ENCODE peak calls at places on chromosomes 11 and 22, in five cellular contexts. T is astrocyte, U is transverse colon, L is upper lobe of right lung, J is tibial nerve. Y is an unnamed sample. For H3K4me1 and H3K27me3, the result is how much of the 10 kb centered on the place peaks cover.

GRCh38 chr11:72239296-72239848 is 4.6 kb downstream of the PHOX2A start:
- DNase-seq in U (peak), J (no peak), T (peak), L (peak), Y (peak)

GRCh38 chr11:2699531-2700414 is at the start of gene KCNQ1OT1:
- DNase-seq in U (peak), J (peak), T (peak), L (peak), Y (peak)

GRCh38 chr11:32374261-32374711 is 61.1 kb downstream of the WT1 start:
- DNase-seq in T (no peak), L (no peak), J (no peak), U (peak), Y (no peak)

GRCh38 chr11:8250446-8250845 is 13.2 kb downstream of the LMO1 start:
- DNase-seq in J (no peak), T (no peak), U (no peak), L (peak), Y (no peak)

GRCh38 chr11:61513143-61513740 is 4.7 kb downstream of the LRRC10B start:
- DNase-seq in L (no peak), J (no peak), T (no peak), U (no peak), Y (no peak)

GRCh38 chr11:74322667-74323066 is 11.2 kb upstream of the P4HA3 start:
- DNase-seq in L (no peak), T (peak), J (peak), U (no peak), Y (peak)

GRCh38 chr22:49599039-49599438 is 228.6 kb downstream of the BRD1 start:
- DNase-seq in T (no peak), U (peak), L (peak), J (no peak), Y (no peak)

GRCh38 chr22:49962012-49962750 is 1.6 kb downstream of the PIM3 start:
- DNase-seq in J (peak), T (peak), L (peak), U (peak), Y (peak)

GRCh38 chr11:74462009-74462408 is 5.3 kb downstream of the KCNE3 start:
- DNase-seq in J (peak), T (no peak), L (peak), U (peak), Y (peak)

GRCh38 chr11:70841264-70841663 is 411.1 kb downstream of the SHANK2 start:
- DNase-seq in U (no peak), J (no peak), T (no peak), L (no peak), Y (no peak)

GRCh38 chr11:28461338-28461737 is 353.1 kb downstream of the METTL15 start:
- DNase-seq in U (no peak), L (no peak), T (peak), J (no peak), Y (no peak)

GRCh38 chr22:49483281-49483905 is 344.3 kb downstream of the BRD1 start:
- DNase-seq in J (no peak), T (no peak), L (no peak), U (no peak), Y (no peak)

GRCh38 chr11:123407124-123407995 is 22.7 kb upstream of the GRAMD1B start:
- DNase-seq in U (peak), T (peak), J (no peak), L (no peak), Y (no peak)

GRCh38 chr22:43828711-43829447 is 16.8 kb upstream of the EFCAB6 start:
- DNase-seq in J (peak), T (peak), L (peak), U (no peak), Y (peak)

GRCh38 chr22:44444341-44445306 is 53.4 kb downstream of the RTL6 start:
- DNase-seq in U (no peak), T (no peak), L (peak), J (no peak), Y (no peak)

GRCh38 chr11:107591098-107591445 is at the start of gene ELMOD1:
- DNase-seq in L (peak), J (no peak), U (peak), T (peak), Y (peak)

GRCh38 chr11:13118691-13119090 is 109.6 kb downstream of the RASSF10 start:
- DNase-seq in J (no peak), L (no peak), U (no peak), T (no peak), Y (no peak)

GRCh38 chr11:104771782-104772181 is 126.5 kb downstream of the CASP12 start:
- DNase-seq in T (peak), U (no peak), J (no peak), L (no peak), Y (no peak)

GRCh38 chr22:23356094-23356493 is 175.8 kb downstream of the BCR start:
- DNase-seq in U (no peak), T (no peak), L (no peak), J (no peak), Y (no peak)

GRCh38 chr11:880447-880846 is 30.2 kb downstream of the CHID1 start:
- DNase-seq in T (no peak), J (no peak), U (no peak), L (no peak), Y (no peak)

GRCh38 chr22:42649261-42650056 is at the start of gene CYB5R3:
- DNase-seq in T (peak), J (peak), L (peak), U (peak), Y (peak)

GRCh38 chr11:7548659-7549283 is 35.0 kb downstream of the PPFIBP2 start:
- DNase-seq in L (no peak), U (peak), T (no peak), J (no peak), Y (no peak)

GRCh38 chr11:7555067-7555699 is 41.4 kb downstream of the PPFIBP2 start:
- DNase-seq in U (peak), T (no peak), J (no peak), L (peak), Y (peak)

GRCh38 chr11:10590516-10590915 is 22.1 kb upstream of the LYVE1 start:
- DNase-seq in T (no peak), U (no peak), J (no peak), L (no peak), Y (no peak)
- H3K4me1 ChIP-seq in T (under half), U (under half), J (under half), L (under half), Y (under half)

GRCh38 chr11:63826471-63827190 is 12.3 kb upstream of the MARK2 start:
- DNase-seq in U (no peak), L (no peak), J (no peak), T (no peak), Y (no peak)

GRCh38 chr11:63833048-63833447 is 5.9 kb upstream of the MARK2 start:
- DNase-seq in J (no peak), U (no peak), T (no peak), L (no peak), Y (no peak)

GRCh38 chr11:63831326-63831725 is 7.6 kb upstream of the MARK2 start:
- DNase-seq in J (no peak), L (no peak), U (no peak), T (no peak), Y (no peak)

GRCh38 chr11:63832336-63832735 is 6.6 kb upstream of the MARK2 start:
- DNase-seq in J (no peak), T (no peak), L (no peak), U (no peak), Y (no peak)

GRCh38 chr11:63829823-63830489 is 9.0 kb upstream of the MARK2 start:
- DNase-seq in J (no peak), U (no peak), L (no peak), T (no peak), Y (no peak)
- TF ChIP-seq CTCF in J (no peak), U (peak), L (no peak), T (no peak), Y (no peak)

GRCh38 chr22:40122792-40123191 is 54.9 kb upstream of the TNRC6B start:
- DNase-seq in U (no peak), T (no peak), J (no peak), L (no peak), Y (no peak)

GRCh38 chr22:40123387-40123786 is 54.3 kb upstream of the TNRC6B start:
- DNase-seq in T (no peak), L (no peak), U (no peak), J (no peak), Y (peak)

GRCh38 chr22:40118979-40119378 is 58.7 kb upstream of the TNRC6B start:
- DNase-seq in U (no peak), T (no peak), J (no peak), L (no peak), Y (no peak)

GRCh38 chr22:40121463-40121862 is 56.3 kb upstream of the TNRC6B start:
- DNase-seq in J (no peak), U (peak), L (no peak), T (no peak), Y (no peak)

DNA sequence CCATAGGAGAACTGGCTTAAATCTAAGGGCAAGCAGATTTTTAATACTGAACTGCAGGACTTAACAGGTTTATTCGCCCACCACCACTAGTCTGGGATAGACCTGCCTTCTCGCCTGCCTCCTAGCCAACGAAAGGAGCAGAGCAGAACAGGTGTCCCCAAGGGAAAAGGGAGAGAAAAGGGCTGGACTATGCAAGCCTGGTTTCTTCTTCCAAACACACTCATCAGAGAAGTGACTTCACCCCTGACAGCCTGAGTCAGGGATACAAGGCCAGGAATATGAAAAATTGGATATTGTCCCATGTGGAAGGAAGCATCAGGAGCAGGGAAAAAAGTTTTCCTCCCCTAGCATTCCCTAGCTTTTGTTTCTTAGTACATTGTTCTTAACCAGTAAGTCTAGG is 56.9 kb upstream of the TNRC6B start:
- DNase-seq in J (no peak), L (no peak), U (no peak), T (no peak), Y (no peak)
- H3K27me3 ChIP-seq in J (under half), L (under half), U (under half), T (under half), Y (under half)

DNA sequence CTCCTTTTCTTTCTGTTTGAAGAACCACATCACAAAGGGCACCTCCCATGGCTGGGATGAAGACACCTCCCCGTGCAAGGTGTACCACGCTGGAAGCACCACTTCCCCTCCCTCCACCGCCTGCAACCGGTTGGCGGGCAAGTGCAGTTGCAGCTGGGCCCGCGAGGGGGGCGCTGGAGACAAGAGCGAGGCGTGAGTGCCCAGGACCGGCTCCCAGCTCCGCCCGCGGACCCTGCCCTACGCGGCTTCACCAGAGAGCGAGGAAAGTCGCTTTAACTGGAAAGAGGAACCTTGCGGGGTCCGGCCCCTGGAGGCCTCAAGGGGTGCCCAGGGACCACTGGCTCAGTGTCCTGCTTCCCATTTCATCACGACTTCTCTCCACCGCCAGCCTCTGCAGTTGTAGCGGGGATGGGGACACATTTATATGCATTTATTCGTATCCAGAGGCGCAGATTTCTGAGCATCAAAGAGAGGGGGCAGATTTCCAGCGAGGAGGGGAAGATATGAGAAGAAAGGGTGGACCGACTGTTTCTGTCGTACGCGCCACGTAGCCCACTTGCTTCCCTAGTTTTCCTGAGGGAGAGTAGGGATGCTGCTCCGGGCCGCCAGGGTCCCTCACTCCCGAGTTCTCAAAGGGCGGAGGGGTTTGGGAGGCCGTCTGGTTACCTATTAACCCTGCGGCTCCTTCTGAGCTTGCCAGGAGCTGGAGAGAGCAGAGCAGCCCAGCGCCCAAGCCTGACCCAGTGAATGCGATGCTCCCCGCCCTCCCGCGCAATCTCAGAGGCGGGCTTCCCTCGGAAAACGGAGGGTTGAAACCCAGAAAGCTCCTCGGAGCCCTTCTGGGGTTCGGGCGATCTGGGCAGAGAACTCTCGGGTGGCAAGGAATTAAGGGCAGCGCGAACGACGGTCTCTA is 3.5 kb downstream of the ESAM start:
- DNase-seq in J (no peak), L (peak), U (peak), T (peak), Y (peak)
- H3K4me1 ChIP-seq in J (under half), L (under half), U (under half), T (under half), Y (half or more)

GRCh38 chr11:65150513-65151271 is 16.4 kb upstream of the SYVN1 start:
- DNase-seq in T (peak), U (peak), J (peak), L (peak), Y (peak)
- TF ChIP-seq CTCF in T (no peak), U (peak), J (no peak), L (no peak), Y (no peak)

Y was measured in heart right ventricle.